ENCODE peak calls at places on chromosomes 12 and 14, in six cellular contexts. One of them, this sample, is unnamed.

GRCh38 chr12:111185206-111185888 is 183.5 kb downstream of the PHETA1 start:
- DNase-seq in activated CD8-positive, alpha-beta T cell treated with anti-CD3 and anti-CD28 coated beads, Interleukin-2, amount 10 ng/mL, durations not matched to agents 7 days and 5 days: no peak
- DNase-seq in stomach: no peak
- DNase-seq in glomerular endothelial cell: no peak
- DNase-seq in H9: no peak
- DNase-seq in dorsolateral prefrontal cortex: no peak
- DNase-seq in this sample: no peak

GRCh38 chr12:65881348-65881961 is 57.2 kb downstream of the HMGA2 start:
- DNase-seq in dorsolateral prefrontal cortex: no peak
- DNase-seq in H9: no peak
- DNase-seq in stomach: peak
- DNase-seq in glomerular endothelial cell: no peak
- DNase-seq in activated CD8-positive, alpha-beta T cell treated with anti-CD3 and anti-CD28 coated beads, Interleukin-2, amount 10 ng/mL, durations not matched to agents 7 days and 5 days: no peak
- DNase-seq in this sample: no peak

GRCh38 chr12:176321-177181 is 37.4 kb downstream of the SLC6A12 start:
- DNase-seq in H9: no peak
- DNase-seq in activated CD8-positive, alpha-beta T cell treated with anti-CD3 and anti-CD28 coated beads, Interleukin-2, amount 10 ng/mL, durations not matched to agents 7 days and 5 days: no peak
- DNase-seq in dorsolateral prefrontal cortex: peak
- DNase-seq in glomerular endothelial cell: no peak
- DNase-seq in stomach: peak
- DNase-seq in this sample: no peak

GRCh38 chr12:12684375-12685106 is 11.4 kb downstream of the GPR19 start:
- DNase-seq in H9: peak
- DNase-seq in stomach: no peak
- DNase-seq in activated CD8-positive, alpha-beta T cell treated with anti-CD3 and anti-CD28 coated beads, Interleukin-2, amount 10 ng/mL, durations not matched to agents 7 days and 5 days: peak
- DNase-seq in dorsolateral prefrontal cortex: peak
- DNase-seq in glomerular endothelial cell: no peak
- DNase-seq in this sample: peak

GRCh38 chr14:33602396-33602795 is 348.5 kb downstream of the EGLN3 start:
- DNase-seq in glomerular endothelial cell: no peak
- DNase-seq in H9: no peak
- DNase-seq in activated CD8-positive, alpha-beta T cell treated with anti-CD3 and anti-CD28 coated beads, Interleukin-2, amount 10 ng/mL, durations not matched to agents 7 days and 5 days: no peak
- DNase-seq in stomach: no peak
- DNase-seq in dorsolateral prefrontal cortex: no peak
- DNase-seq in this sample: no peak

GRCh38 chr14:33839193-33840076 is 111.4 kb downstream of the EGLN3 start:
- DNase-seq in stomach: peak
- DNase-seq in activated CD8-positive, alpha-beta T cell treated with anti-CD3 and anti-CD28 coated beads, Interleukin-2, amount 10 ng/mL, durations not matched to agents 7 days and 5 days: peak
- DNase-seq in glomerular endothelial cell: peak
- DNase-seq in H9: no peak
- DNase-seq in dorsolateral prefrontal cortex: peak
- DNase-seq in this sample: peak

GRCh38 chr12:107163413-107163812 is 70.1 kb upstream of the CRY1 start:
- DNase-seq in H9: no peak
- DNase-seq in dorsolateral prefrontal cortex: no peak
- DNase-seq in stomach: no peak
- DNase-seq in activated CD8-positive, alpha-beta T cell treated with anti-CD3 and anti-CD28 coated beads, Interleukin-2, amount 10 ng/mL, durations not matched to agents 7 days and 5 days: no peak
- DNase-seq in glomerular endothelial cell: no peak
- DNase-seq in this sample: no peak

GRCh38 chr12:19937161-19937560 is 431.2 kb upstream of the PDE3A start:
- DNase-seq in stomach: no peak
- DNase-seq in activated CD8-positive, alpha-beta T cell treated with anti-CD3 and anti-CD28 coated beads, Interleukin-2, amount 10 ng/mL, durations not matched to agents 7 days and 5 days: no peak
- DNase-seq in glomerular endothelial cell: no peak
- DNase-seq in H9: no peak
- DNase-seq in dorsolateral prefrontal cortex: no peak
- DNase-seq in this sample: no peak

GRCh38 chr12:107133462-107133861 is 40.1 kb upstream of the CRY1 start:
- DNase-seq in glomerular endothelial cell: no peak
- DNase-seq in activated CD8-positive, alpha-beta T cell treated with anti-CD3 and anti-CD28 coated beads, Interleukin-2, amount 10 ng/mL, durations not matched to agents 7 days and 5 days: no peak
- DNase-seq in H9: no peak
- DNase-seq in dorsolateral prefrontal cortex: no peak
- DNase-seq in stomach: no peak
- DNase-seq in this sample: no peak

GRCh38 chr12:29921307-29921706 is 137.6 kb upstream of the TMTC1 start:
- DNase-seq in glomerular endothelial cell: peak
- DNase-seq in dorsolateral prefrontal cortex: no peak
- DNase-seq in H9: no peak
- DNase-seq in activated CD8-positive, alpha-beta T cell treated with anti-CD3 and anti-CD28 coated beads, Interleukin-2, amount 10 ng/mL, durations not matched to agents 7 days and 5 days: no peak
- DNase-seq in stomach: no peak
- DNase-seq in this sample: no peak

GRCh38 chr12:70638639-70639349 is 1.6 kb upstream of the PTPRB start:
- DNase-seq in H9: no peak
- DNase-seq in glomerular endothelial cell: no peak
- DNase-seq in stomach: no peak
- DNase-seq in dorsolateral prefrontal cortex: no peak
- DNase-seq in activated CD8-positive, alpha-beta T cell treated with anti-CD3 and anti-CD28 coated beads, Interleukin-2, amount 10 ng/mL, durations not matched to agents 7 days and 5 days: no peak
- DNase-seq in this sample: no peak

GRCh38 chr12:50157259-50157658 is 9.9 kb downstream of the CERS5 start:
- DNase-seq in stomach: no peak
- DNase-seq in activated CD8-positive, alpha-beta T cell treated with anti-CD3 and anti-CD28 coated beads, Interleukin-2, amount 10 ng/mL, durations not matched to agents 7 days and 5 days: no peak
- DNase-seq in dorsolateral prefrontal cortex: no peak
- DNase-seq in glomerular endothelial cell: no peak
- DNase-seq in H9: no peak
- DNase-seq in this sample: no peak

GRCh38 chr12:107929436-107929835 is 154.9 kb downstream of the ASCL4 start:
- DNase-seq in dorsolateral prefrontal cortex: no peak
- DNase-seq in H9: peak
- DNase-seq in activated CD8-positive, alpha-beta T cell treated with anti-CD3 and anti-CD28 coated beads, Interleukin-2, amount 10 ng/mL, durations not matched to agents 7 days and 5 days: no peak
- DNase-seq in stomach: no peak
- DNase-seq in glomerular endothelial cell: no peak
- DNase-seq in this sample: no peak

GRCh38 chr12:96303656-96304055 is 96.6 kb downstream of the CDK17 start:
- DNase-seq in stomach: no peak
- DNase-seq in H9: no peak
- DNase-seq in dorsolateral prefrontal cortex: no peak
- DNase-seq in activated CD8-positive, alpha-beta T cell treated with anti-CD3 and anti-CD28 coated beads, Interleukin-2, amount 10 ng/mL, durations not matched to agents 7 days and 5 days: no peak
- DNase-seq in glomerular endothelial cell: no peak
- DNase-seq in this sample: no peak

GRCh38 chr12:124939428-124940142 is 25.1 kb upstream of the UBC start:
- DNase-seq in glomerular endothelial cell: no peak
- DNase-seq in activated CD8-positive, alpha-beta T cell treated with anti-CD3 and anti-CD28 coated beads, Interleukin-2, amount 10 ng/mL, durations not matched to agents 7 days and 5 days: peak
- DNase-seq in dorsolateral prefrontal cortex: peak
- DNase-seq in stomach: peak
- DNase-seq in H9: peak
- DNase-seq in this sample: peak

GRCh38 chr12:126936181-126936851 is 1330.7 kb upstream of the TMEM132C start:
- DNase-seq in dorsolateral prefrontal cortex: peak
- DNase-seq in stomach: no peak
- DNase-seq in H9: no peak
- DNase-seq in activated CD8-positive, alpha-beta T cell treated with anti-CD3 and anti-CD28 coated beads, Interleukin-2, amount 10 ng/mL, durations not matched to agents 7 days and 5 days: no peak
- DNase-seq in glomerular endothelial cell: no peak
- DNase-seq in this sample: no peak

GRCh38 chr12:79407671-79408622 is 282.8 kb downstream of the PAWR start:
- DNase-seq in stomach: peak
- DNase-seq in dorsolateral prefrontal cortex: peak
- DNase-seq in activated CD8-positive, alpha-beta T cell treated with anti-CD3 and anti-CD28 coated beads, Interleukin-2, amount 10 ng/mL, durations not matched to agents 7 days and 5 days: no peak
- DNase-seq in glomerular endothelial cell: peak
- DNase-seq in H9: peak
- DNase-seq in this sample: no peak

GRCh38 chr12:49645151-49646039 is 22.0 kb downstream of the PRPF40B start:
- DNase-seq in dorsolateral prefrontal cortex: no peak
- DNase-seq in stomach: no peak
- DNase-seq in glomerular endothelial cell: no peak
- DNase-seq in activated CD8-positive, alpha-beta T cell treated with anti-CD3 and anti-CD28 coated beads, Interleukin-2, amount 10 ng/mL, durations not matched to agents 7 days and 5 days: no peak
- DNase-seq in H9: no peak
- DNase-seq in this sample: no peak

GRCh38 chr12:109820921-109821381 is 12.2 kb downstream of the TRPV4 start:
- DNase-seq in dorsolateral prefrontal cortex: peak
- DNase-seq in stomach: no peak
- DNase-seq in activated CD8-positive, alpha-beta T cell treated with anti-CD3 and anti-CD28 coated beads, Interleukin-2, amount 10 ng/mL, durations not matched to agents 7 days and 5 days: no peak
- DNase-seq in glomerular endothelial cell: no peak
- DNase-seq in H9: no peak
- DNase-seq in this sample: no peak

GRCh38 chr12:40313928-40314327 is 89.1 kb downstream of the LRRK2 start:
- DNase-seq in stomach: no peak
- DNase-seq in dorsolateral prefrontal cortex: no peak
- DNase-seq in H9: no peak
- DNase-seq in glomerular endothelial cell: no peak
- DNase-seq in activated CD8-positive, alpha-beta T cell treated with anti-CD3 and anti-CD28 coated beads, Interleukin-2, amount 10 ng/mL, durations not matched to agents 7 days and 5 days: no peak
- DNase-seq in this sample: no peak

GRCh38 chr12:46963977-46964376 is 115.4 kb upstream of the PCED1B start:
- DNase-seq in H9: no peak
- DNase-seq in activated CD8-positive, alpha-beta T cell treated with anti-CD3 and anti-CD28 coated beads, Interleukin-2, amount 10 ng/mL, durations not matched to agents 7 days and 5 days: no peak
- DNase-seq in dorsolateral prefrontal cortex: no peak
- DNase-seq in stomach: no peak
- DNase-seq in glomerular endothelial cell: no peak
- DNase-seq in this sample: no peak

GRCh38 chr12:65699251-65699650 is 125.0 kb upstream of the HMGA2 start:
- DNase-seq in stomach: no peak
- DNase-seq in H9: no peak
- DNase-seq in activated CD8-positive, alpha-beta T cell treated with anti-CD3 and anti-CD28 coated beads, Interleukin-2, amount 10 ng/mL, durations not matched to agents 7 days and 5 days: no peak
- DNase-seq in glomerular endothelial cell: no peak
- DNase-seq in dorsolateral prefrontal cortex: no peak
- DNase-seq in this sample: no peak

GRCh38 chr14:73599494-73599893 is 7.8 kb downstream of the ACOT4 start:
- DNase-seq in H9: no peak
- DNase-seq in dorsolateral prefrontal cortex: no peak
- DNase-seq in glomerular endothelial cell: no peak
- DNase-seq in stomach: no peak
- DNase-seq in activated CD8-positive, alpha-beta T cell treated with anti-CD3 and anti-CD28 coated beads, Interleukin-2, amount 10 ng/mL, durations not matched to agents 7 days and 5 days: no peak
- DNase-seq in this sample: no peak

GRCh38 chr12:109069307-109070231 is 17.2 kb downstream of the USP30 start:
- DNase-seq in activated CD8-positive, alpha-beta T cell treated with anti-CD3 and anti-CD28 coated beads, Interleukin-2, amount 10 ng/mL, durations not matched to agents 7 days and 5 days: no peak
- DNase-seq in H9: peak
- DNase-seq in stomach: no peak
- DNase-seq in dorsolateral prefrontal cortex: no peak
- DNase-seq in glomerular endothelial cell: no peak
- DNase-seq in this sample: no peak

GRCh38 chr14:68651075-68651474 is 141.8 kb downstream of the ZFP36L1 start:
- DNase-seq in glomerular endothelial cell: no peak
- DNase-seq in H9: no peak
- DNase-seq in activated CD8-positive, alpha-beta T cell treated with anti-CD3 and anti-CD28 coated beads, Interleukin-2, amount 10 ng/mL, durations not matched to agents 7 days and 5 days: no peak
- DNase-seq in stomach: no peak
- DNase-seq in dorsolateral prefrontal cortex: no peak
- DNase-seq in this sample: no peak

GRCh38 chr12:18403182-18403581 is 141.9 kb downstream of the PIK3C2G start:
- DNase-seq in activated CD8-positive, alpha-beta T cell treated with anti-CD3 and anti-CD28 coated beads, Interleukin-2, amount 10 ng/mL, durations not matched to agents 7 days and 5 days: no peak
- DNase-seq in glomerular endothelial cell: no peak
- DNase-seq in dorsolateral prefrontal cortex: no peak
- DNase-seq in H9: no peak
- DNase-seq in stomach: no peak
- DNase-seq in this sample: no peak

GRCh38 chr14:60647081-60647836 is 2.0 kb downstream of the SIX1 start:
- DNase-seq in dorsolateral prefrontal cortex: no peak
- DNase-seq in activated CD8-positive, alpha-beta T cell treated with anti-CD3 and anti-CD28 coated beads, Interleukin-2, amount 10 ng/mL, durations not matched to agents 7 days and 5 days: no peak
- DNase-seq in glomerular endothelial cell: no peak
- DNase-seq in H9: peak
- DNase-seq in stomach: no peak
- DNase-seq in this sample: no peak

GRCh38 chr12:2244013-2244861 is 191.4 kb downstream of the CACNA1C start:
- DNase-seq in stomach: no peak
- DNase-seq in dorsolateral prefrontal cortex: no peak
- DNase-seq in activated CD8-positive, alpha-beta T cell treated with anti-CD3 and anti-CD28 coated beads, Interleukin-2, amount 10 ng/mL, durations not matched to agents 7 days and 5 days: no peak
- DNase-seq in H9: peak
- DNase-seq in glomerular endothelial cell: no peak
- DNase-seq in this sample: no peak

GRCh38 chr12:114799574-114800487 is 115.9 kb upstream of the TBX3 start:
- DNase-seq in glomerular endothelial cell: no peak
- DNase-seq in dorsolateral prefrontal cortex: no peak
- DNase-seq in activated CD8-positive, alpha-beta T cell treated with anti-CD3 and anti-CD28 coated beads, Interleukin-2, amount 10 ng/mL, durations not matched to agents 7 days and 5 days: no peak
- DNase-seq in stomach: peak
- DNase-seq in H9: peak
- DNase-seq in this sample: no peak

GRCh38 chr12:62673027-62673815 is 206.6 kb downstream of the MON2 start:
- DNase-seq in stomach: no peak
- DNase-seq in H9: no peak
- DNase-seq in activated CD8-positive, alpha-beta T cell treated with anti-CD3 and anti-CD28 coated beads, Interleukin-2, amount 10 ng/mL, durations not matched to agents 7 days and 5 days: no peak
- DNase-seq in glomerular endothelial cell: no peak
- DNase-seq in dorsolateral prefrontal cortex: no peak
- DNase-seq in this sample: no peak

GRCh38 chr12:124006582-124007170 is 33.7 kb downstream of the ZNF664 start:
- DNase-seq in H9: no peak
- DNase-seq in dorsolateral prefrontal cortex: no peak
- DNase-seq in glomerular endothelial cell: no peak
- DNase-seq in activated CD8-positive, alpha-beta T cell treated with anti-CD3 and anti-CD28 coated beads, Interleukin-2, amount 10 ng/mL, durations not matched to agents 7 days and 5 days: peak
- DNase-seq in stomach: no peak
- DNase-seq in this sample: no peak

GRCh38 chr14:63852271-63852816 is 460 bp upstream of the SYNE2 start:
- DNase-seq in H9: no peak
- DNase-seq in glomerular endothelial cell: no peak
- DNase-seq in dorsolateral prefrontal cortex: no peak
- DNase-seq in activated CD8-positive, alpha-beta T cell treated with anti-CD3 and anti-CD28 coated beads, Interleukin-2, amount 10 ng/mL, durations not matched to agents 7 days and 5 days: no peak
- DNase-seq in stomach: no peak
- DNase-seq in this sample: no peak

GRCh38 chr14:71399057-71399487 is 491.8 kb downstream of the PCNX1 start:
- DNase-seq in activated CD8-positive, alpha-beta T cell treated with anti-CD3 and anti-CD28 coated beads, Interleukin-2, amount 10 ng/mL, durations not matched to agents 7 days and 5 days: peak
- DNase-seq in stomach: no peak
- DNase-seq in dorsolateral prefrontal cortex: no peak
- DNase-seq in glomerular endothelial cell: no peak
- DNase-seq in H9: no peak
- DNase-seq in this sample: no peak

GRCh38 chr12:98582093-98582492 is 11.4 kb upstream of the SLC25A3 start:
- DNase-seq in dorsolateral prefrontal cortex: no peak
- DNase-seq in glomerular endothelial cell: no peak
- DNase-seq in H9: no peak
- DNase-seq in activated CD8-positive, alpha-beta T cell treated with anti-CD3 and anti-CD28 coated beads, Interleukin-2, amount 10 ng/mL, durations not matched to agents 7 days and 5 days: no peak
- DNase-seq in stomach: no peak
- DNase-seq in this sample: no peak

GRCh38 chr12:89676935-89677334 is 31.7 kb downstream of the ATP2B1 start:
- DNase-seq in glomerular endothelial cell: no peak
- DNase-seq in stomach: no peak
- DNase-seq in activated CD8-positive, alpha-beta T cell treated with anti-CD3 and anti-CD28 coated beads, Interleukin-2, amount 10 ng/mL, durations not matched to agents 7 days and 5 days: no peak
- DNase-seq in dorsolateral prefrontal cortex: no peak
- DNase-seq in H9: no peak
- DNase-seq in this sample: no peak